ENCODE peak calls at places on chromosomes 4 and X, in nine cellular contexts. One of them, this sample, is unnamed.
A peak's percentile ranks its signal among the peaks of the same experiment; 100 is the strongest.

GRCh38 chr4:37002625-37003024 is 241.9 kb upstream of the NWD2 start:
- DNase-seq in heart right ventricle: no peak
- DNase-seq in fibroblast of lung: no peak
- DNase-seq in CD4-positive, alpha-beta T cell: no peak
- DNase-seq in IMR-90: no peak
- DNase-seq in cardiac muscle cell: no peak
- DNase-seq in PC-9: no peak
- DNase-seq in ovary: no peak
- DNase-seq in ascending aorta: no peak
- DNase-seq in this sample: no peak

GRCh38 chrX:13120017-13120416 is 75.6 kb upstream of the FAM9C start:
- DNase-seq in CD4-positive, alpha-beta T cell: no peak
- DNase-seq in ovary: peak; percentile 59
- DNase-seq in cardiac muscle cell: peak; percentile 20
- DNase-seq in PC-9: peak; percentile 21
- DNase-seq in heart right ventricle: peak; percentile 11
- DNase-seq in fibroblast of lung: peak; percentile 33
- DNase-seq in IMR-90: peak; percentile 53
- DNase-seq in ascending aorta: no peak
- DNase-seq in this sample: no peak

GRCh38 chrX:7789200-7789599 is 53.8 kb upstream of the VCX start:
- DNase-seq in ascending aorta: no peak
- DNase-seq in fibroblast of lung: no peak
- DNase-seq in heart right ventricle: no peak
- DNase-seq in IMR-90: no peak
- DNase-seq in ovary: no peak
- DNase-seq in CD4-positive, alpha-beta T cell: no peak
- DNase-seq in PC-9: no peak
- DNase-seq in cardiac muscle cell: no peak
- DNase-seq in this sample: no peak

GRCh38 chr4:108107729-108108382 is 60.9 kb downstream of the LEF1 start:
- DNase-seq in ovary: no peak
- DNase-seq in PC-9: no peak
- DNase-seq in IMR-90: no peak
- DNase-seq in ascending aorta: no peak
- DNase-seq in heart right ventricle: no peak
- DNase-seq in CD4-positive, alpha-beta T cell: no peak
- DNase-seq in cardiac muscle cell: no peak
- DNase-seq in fibroblast of lung: no peak
- DNase-seq in this sample: no peak

GRCh38 chr4:170691168-170691567 is 601.4 kb upstream of the AADAT start:
- DNase-seq in PC-9: no peak
- DNase-seq in ovary: no peak
- DNase-seq in ascending aorta: no peak
- DNase-seq in cardiac muscle cell: no peak
- DNase-seq in fibroblast of lung: no peak
- DNase-seq in IMR-90: no peak
- DNase-seq in CD4-positive, alpha-beta T cell: no peak
- DNase-seq in heart right ventricle: no peak
- DNase-seq in this sample: no peak

GRCh38 chr4:786861-787300 is 39.0 kb downstream of the CPLX1 start:
- DNase-seq in PC-9: no peak
- DNase-seq in cardiac muscle cell: no peak
- DNase-seq in ovary: peak; percentile 65
- DNase-seq in fibroblast of lung: no peak
- DNase-seq in ascending aorta: no peak
- DNase-seq in IMR-90: no peak
- DNase-seq in CD4-positive, alpha-beta T cell: no peak
- DNase-seq in heart right ventricle: peak; percentile 63
- DNase-seq in this sample: no peak

GRCh38 chrX:81957900-81958545 is 756.1 kb downstream of the SH3BGRL start:
- DNase-seq in cardiac muscle cell: peak; percentile 37
- DNase-seq in ovary: no peak
- DNase-seq in IMR-90: peak; percentile 1
- DNase-seq in CD4-positive, alpha-beta T cell: no peak
- DNase-seq in ascending aorta: no peak
- DNase-seq in fibroblast of lung: no peak
- DNase-seq in heart right ventricle: no peak
- DNase-seq in PC-9: no peak
- DNase-seq in this sample: no peak

GRCh38 chrX:132046533-132046932 is 23.4 kb downstream of the STK26 start:
- DNase-seq in fibroblast of lung: no peak
- DNase-seq in CD4-positive, alpha-beta T cell: no peak
- DNase-seq in ascending aorta: no peak
- DNase-seq in heart right ventricle: no peak
- DNase-seq in PC-9: no peak
- DNase-seq in ovary: no peak
- DNase-seq in IMR-90: no peak
- DNase-seq in cardiac muscle cell: no peak
- DNase-seq in this sample: no peak

GRCh38 chr4:93649828-93650227 is 178.7 kb upstream of the ATOH1 start:
- DNase-seq in fibroblast of lung: no peak
- DNase-seq in IMR-90: no peak
- DNase-seq in PC-9: no peak
- DNase-seq in cardiac muscle cell: no peak
- DNase-seq in ovary: no peak
- DNase-seq in heart right ventricle: no peak
- DNase-seq in CD4-positive, alpha-beta T cell: no peak
- DNase-seq in ascending aorta: no peak
- DNase-seq in this sample: no peak

GRCh38 chr4:146029939-146030710 is 91.5 kb upstream of the ZNF827 start:
- DNase-seq in fibroblast of lung: peak; percentile 8
- DNase-seq in ascending aorta: no peak
- DNase-seq in CD4-positive, alpha-beta T cell: no peak
- DNase-seq in ovary: no peak
- DNase-seq in IMR-90: no peak
- DNase-seq in PC-9: peak; percentile 8
- DNase-seq in cardiac muscle cell: no peak
- DNase-seq in heart right ventricle: no peak
- DNase-seq in this sample: no peak

GRCh38 chr4:146029147-146029546 is 90.5 kb upstream of the ZNF827 start:
- DNase-seq in ovary: no peak
- DNase-seq in cardiac muscle cell: no peak
- DNase-seq in PC-9: no peak
- DNase-seq in CD4-positive, alpha-beta T cell: no peak
- DNase-seq in IMR-90: no peak
- DNase-seq in heart right ventricle: no peak
- DNase-seq in ascending aorta: no peak
- DNase-seq in fibroblast of lung: no peak
- DNase-seq in this sample: no peak

GRCh38 chr4:146033149-146033548 is 94.5 kb upstream of the ZNF827 start:
- DNase-seq in ovary: no peak
- DNase-seq in PC-9: peak; percentile 4
- DNase-seq in cardiac muscle cell: peak; percentile 8
- DNase-seq in heart right ventricle: no peak
- DNase-seq in fibroblast of lung: no peak
- DNase-seq in ascending aorta: no peak
- DNase-seq in CD4-positive, alpha-beta T cell: no peak
- DNase-seq in IMR-90: no peak
- DNase-seq in this sample: no peak

DNA sequence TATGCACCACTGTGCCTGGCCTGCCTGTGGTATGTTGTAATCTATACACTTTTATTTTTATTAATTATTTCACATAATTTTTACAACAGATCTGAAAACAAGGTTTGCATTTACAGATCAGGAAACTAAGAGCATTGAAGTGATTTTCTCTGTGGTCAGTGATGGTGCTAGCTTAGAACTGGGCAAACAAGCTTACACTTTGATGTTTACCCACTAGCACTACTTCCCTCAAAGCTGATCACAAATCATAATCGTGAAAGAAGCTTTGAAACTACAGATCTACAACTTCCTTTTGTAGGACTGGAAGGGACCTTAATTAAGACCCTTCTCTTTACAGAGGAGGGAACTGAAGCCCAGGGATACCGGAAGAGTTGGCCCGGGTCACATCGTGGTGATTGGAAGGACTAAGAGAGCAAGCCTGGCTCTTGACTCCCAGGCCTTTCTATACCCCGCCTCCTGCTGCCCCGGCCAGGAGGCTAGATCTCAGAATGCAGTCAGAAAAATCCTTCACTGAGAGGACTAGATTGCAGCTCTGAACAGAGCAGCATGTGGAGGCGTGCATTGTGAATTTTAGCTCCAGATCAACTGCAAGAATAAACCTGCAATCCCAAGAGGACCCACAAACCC is 93.7 kb upstream of the ZNF827 start:
- DNase-seq in fibroblast of lung: no peak
- DNase-seq in heart right ventricle: no peak
- DNase-seq in CD4-positive, alpha-beta T cell: no peak
- DNase-seq in cardiac muscle cell: peak; percentile 5
- DNase-seq in ovary: no peak
- DNase-seq in PC-9: no peak
- DNase-seq in ascending aorta: no peak
- DNase-seq in IMR-90: no peak
- DNase-seq in this sample: no peak
- TF ChIP-seq CTCF in fibroblast of lung: no peak
- TF ChIP-seq CTCF in heart right ventricle: no peak
- TF ChIP-seq CTCF in CD4-positive, alpha-beta T cell: no peak
- TF ChIP-seq CTCF in cardiac muscle cell: no peak
- TF ChIP-seq CTCF in ovary: no peak
- TF ChIP-seq CTCF in PC-9: no peak
- TF ChIP-seq CTCF in ascending aorta: no peak
- TF ChIP-seq CTCF in IMR-90: no peak
- TF ChIP-seq CTCF in this sample: no peak

GRCh38 chr4:7915875-7916242 is 23.8 kb downstream of the AFAP1 start:
- DNase-seq in heart right ventricle: no peak
- DNase-seq in PC-9: no peak
- DNase-seq in ascending aorta: no peak
- DNase-seq in ovary: no peak
- DNase-seq in cardiac muscle cell: no peak
- DNase-seq in CD4-positive, alpha-beta T cell: no peak
- DNase-seq in fibroblast of lung: no peak
- DNase-seq in IMR-90: no peak
- DNase-seq in this sample: peak; percentile 37

GRCh38 chr4:7922466-7922865 is 17.2 kb downstream of the AFAP1 start:
- DNase-seq in CD4-positive, alpha-beta T cell: no peak
- DNase-seq in heart right ventricle: no peak
- DNase-seq in IMR-90: no peak
- DNase-seq in ascending aorta: no peak
- DNase-seq in fibroblast of lung: no peak
- DNase-seq in PC-9: no peak
- DNase-seq in ovary: no peak
- DNase-seq in cardiac muscle cell: no peak
- DNase-seq in this sample: no peak

GRCh38 chr4:7918981-7919380 is 20.7 kb downstream of the AFAP1 start:
- DNase-seq in heart right ventricle: no peak
- DNase-seq in ascending aorta: no peak
- DNase-seq in cardiac muscle cell: no peak
- DNase-seq in ovary: no peak
- DNase-seq in CD4-positive, alpha-beta T cell: no peak
- DNase-seq in fibroblast of lung: no peak
- DNase-seq in PC-9: no peak
- DNase-seq in IMR-90: no peak
- DNase-seq in this sample: no peak

GRCh38 chr4:7912826-7913225 is 26.8 kb downstream of the AFAP1 start:
- DNase-seq in CD4-positive, alpha-beta T cell: no peak
- DNase-seq in IMR-90: no peak
- DNase-seq in PC-9: no peak
- DNase-seq in ovary: no peak
- DNase-seq in fibroblast of lung: no peak
- DNase-seq in cardiac muscle cell: no peak
- DNase-seq in heart right ventricle: no peak
- DNase-seq in ascending aorta: no peak
- DNase-seq in this sample: no peak

DNA sequence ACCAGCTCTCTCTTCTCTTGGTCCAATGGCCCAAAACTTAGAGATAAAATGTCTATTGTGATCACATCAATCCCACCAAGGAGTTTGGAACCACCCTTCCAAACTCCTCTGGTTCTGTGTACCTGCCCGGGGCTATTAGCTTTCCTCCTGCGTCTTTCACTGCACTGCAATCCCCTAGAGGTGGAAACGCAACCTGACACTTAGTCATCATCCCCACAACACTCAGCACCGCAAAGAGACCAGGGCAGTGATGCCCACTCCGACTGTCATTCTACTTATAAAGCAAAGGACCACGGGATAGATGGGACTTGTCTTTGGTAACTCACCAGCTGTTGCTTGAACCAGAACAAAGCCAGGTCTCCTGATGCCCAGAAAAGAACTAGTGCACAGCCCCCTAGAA is 22.0 kb downstream of the AFAP1 start:
- DNase-seq in ovary: no peak
- DNase-seq in IMR-90: no peak
- DNase-seq in fibroblast of lung: no peak
- DNase-seq in CD4-positive, alpha-beta T cell: no peak
- DNase-seq in ascending aorta: no peak
- DNase-seq in cardiac muscle cell: no peak
- DNase-seq in PC-9: no peak
- DNase-seq in heart right ventricle: no peak
- DNase-seq in this sample: no peak
- H3K27ac ChIP-seq in ovary: no peak overlapping the region
- H3K27ac ChIP-seq in IMR-90: no peak overlapping the region
- H3K27ac ChIP-seq in fibroblast of lung: no peak overlapping the region
- H3K27ac ChIP-seq in CD4-positive, alpha-beta T cell: no peak overlapping the region
- H3K27ac ChIP-seq in ascending aorta: no peak overlapping the region
- H3K27ac ChIP-seq in cardiac muscle cell: no peak overlapping the region
- H3K27ac ChIP-seq in PC-9: no peak overlapping the region
- H3K27ac ChIP-seq in heart right ventricle: no peak overlapping the region
- H3K27ac ChIP-seq in this sample: no peak overlapping the region

DNA sequence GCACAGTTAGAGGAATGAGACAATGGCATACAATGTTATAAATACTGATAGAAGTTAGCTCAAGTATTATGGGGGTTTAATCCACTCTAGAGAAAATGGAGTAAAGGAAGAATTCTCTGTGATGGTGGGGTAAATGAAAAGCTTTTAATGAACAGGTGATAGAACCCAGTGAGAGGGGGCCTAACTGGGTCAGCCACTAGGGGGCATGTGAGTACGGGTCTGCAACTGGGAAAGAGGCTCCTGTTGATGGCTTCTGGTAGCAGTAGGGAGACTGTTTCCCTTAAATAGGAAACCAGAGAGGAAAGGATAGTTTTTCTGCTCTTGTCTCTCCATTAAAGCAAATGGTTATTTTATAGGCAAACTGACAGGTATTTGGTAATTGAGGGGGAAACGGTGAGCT is 132.8 kb upstream of the GPR101 start:
- DNase-seq in ascending aorta: no peak
- DNase-seq in fibroblast of lung: no peak
- DNase-seq in PC-9: no peak
- DNase-seq in IMR-90: no peak
- DNase-seq in CD4-positive, alpha-beta T cell: no peak
- DNase-seq in heart right ventricle: no peak
- DNase-seq in cardiac muscle cell: peak; percentile 15
- DNase-seq in ovary: no peak
- DNase-seq in this sample: no peak
- TF ChIP-seq CTCF in ascending aorta: no peak
- TF ChIP-seq CTCF in fibroblast of lung: no peak
- TF ChIP-seq CTCF in PC-9: peak; percentile 27
- TF ChIP-seq CTCF in IMR-90: no peak
- TF ChIP-seq CTCF in CD4-positive, alpha-beta T cell: no peak
- TF ChIP-seq CTCF in heart right ventricle: no peak
- TF ChIP-seq CTCF in cardiac muscle cell: no peak
- TF ChIP-seq CTCF in ovary: no peak
- TF ChIP-seq CTCF in this sample: no peak

DNA sequence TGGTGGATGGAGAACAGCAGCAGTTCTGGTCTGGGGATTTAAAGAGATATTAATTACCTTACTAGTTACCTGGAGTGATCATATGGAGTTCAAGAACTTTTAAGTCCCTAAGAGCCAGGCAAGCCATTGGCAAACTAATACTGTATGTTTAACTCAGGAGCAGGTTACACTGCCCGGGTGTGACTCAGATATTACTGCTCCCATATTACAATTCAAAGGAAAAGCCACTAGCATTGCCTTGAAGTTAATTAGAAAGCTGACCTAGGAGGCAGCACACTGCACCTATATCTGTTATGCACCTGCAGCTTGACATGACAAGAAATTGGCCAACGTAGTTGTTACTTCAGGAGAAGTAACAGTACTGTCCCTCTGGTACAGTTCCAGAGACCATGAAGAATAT is 47.2 kb downstream of the GRK4 start:
- DNase-seq in ovary: no peak
- DNase-seq in PC-9: no peak
- DNase-seq in cardiac muscle cell: no peak
- DNase-seq in fibroblast of lung: no peak
- DNase-seq in CD4-positive, alpha-beta T cell: no peak
- DNase-seq in ascending aorta: no peak
- DNase-seq in heart right ventricle: no peak
- DNase-seq in IMR-90: no peak
- DNase-seq in this sample: no peak
- H3K27ac ChIP-seq in ovary: no peak overlapping the region
- H3K27ac ChIP-seq in PC-9: peak overlapping the region; percentile 19
- H3K27ac ChIP-seq in cardiac muscle cell: no peak overlapping the region
- H3K27ac ChIP-seq in fibroblast of lung: no peak overlapping the region
- H3K27ac ChIP-seq in CD4-positive, alpha-beta T cell: no peak overlapping the region
- H3K27ac ChIP-seq in ascending aorta: no peak overlapping the region
- H3K27ac ChIP-seq in heart right ventricle: no peak overlapping the region
- H3K27ac ChIP-seq in IMR-90: no peak overlapping the region
- H3K27ac ChIP-seq in this sample: peak overlapping the region; percentile 71